ENCODE peak calls at places on chromosomes 11 and 22, in seven cellular contexts. E is left ventricle myocardium inferior; R is activated CD8-positive, alpha-beta memory T cell treated with anti-CD3 and anti-CD28 coated beads, Interleukin-2, amount 50 U/mL, for 4 hours; L is dorsolateral prefrontal cortex; C is GM12864; N is stimulated activated CD4-positive, alpha-beta T cell treated with anti-CD3 and anti-CD28 coated beads, Interleukin-12 subunit alpha, Interleukin-12 subunit beta, amount 100 ng/mL, for 24 hours; J is choroid plexus epithelial cell. A is an unnamed sample.

GRCh38 chr22:43188829-43189545 is 2.1 kb upstream of the TTLL12 start:
- DNase-seq in C (no peak), J (no peak), L (no peak), E (no peak), N (no peak), R (no peak), A (no peak)

GRCh38 chr11:100719362-100719761 is 32.3 kb downstream of the ARHGAP42 start:
- DNase-seq in E (no peak), N (no peak), R (no peak), J (peak; percentile 71), C (no peak), L (no peak), A (no peak)

GRCh38 chr11:63553759-63554158 is 9.4 kb downstream of the PLAAT2 start:
- DNase-seq in J (peak; percentile 50), E (no peak), N (no peak), R (peak; percentile 57), C (peak; percentile 64), L (peak; percentile 8), A (no peak)

GRCh38 chr11:97574976-97575665 is 1185.3 kb downstream of the JRKL start:
- DNase-seq in L (no peak), C (no peak), R (no peak), N (no peak), J (peak; percentile 21), E (no peak), A (no peak)

GRCh38 chr11:57386178-57386945 is 4.1 kb downstream of the PRG2 start:
- DNase-seq in R (no peak), N (no peak), J (peak; percentile 24), E (no peak), L (no peak), C (no peak), A (no peak)

GRCh38 chr22:22870577-22871398 is 16.8 kb upstream of the IGLL5 start:
- DNase-seq in N (no peak), E (no peak), L (no peak), J (peak; percentile 23), C (no peak), R (no peak), A (no peak)

GRCh38 chr22:19117111-19117512 is 5.1 kb downstream of the DGCR2 start:
- DNase-seq in J (no peak), R (no peak), E (no peak), L (no peak), C (no peak), N (no peak), A (no peak)

GRCh38 chr11:34274712-34275398 is 83.0 kb downstream of the ABTB2 start:
- DNase-seq in N (no peak), R (no peak), L (peak; percentile 60), J (peak; percentile 86), C (no peak), E (peak; percentile 83), A (no peak)

GRCh38 chr11:70333206-70333605 is 62.7 kb downstream of the PPFIA1 start:
- DNase-seq in J (no peak), C (no peak), E (no peak), N (no peak), R (no peak), L (peak; percentile 74), A (no peak)

GRCh38 chr11:102886999-102887398 is 12.2 kb upstream of the MMP12 start:
- DNase-seq in L (no peak), E (no peak), R (no peak), N (no peak), C (no peak), J (no peak), A (no peak)

GRCh38 chr22:20403779-20404140 is 9.8 kb downstream of the ZNF74 start:
- DNase-seq in C (no peak), J (no peak), E (no peak), L (no peak), R (no peak), N (no peak), A (no peak)

GRCh38 chr11:3106736-3107524 is 49.7 kb upstream of the CARS1 start:
- DNase-seq in C (no peak), R (no peak), N (no peak), E (no peak), J (no peak), L (no peak), A (no peak)

GRCh38 chr11:65870307-65870658 is 2.3 kb downstream of the EFEMP2 start:
- DNase-seq in E (peak; percentile 12), C (no peak), R (no peak), N (no peak), J (no peak), L (no peak), A (no peak)

GRCh38 chr22:19086944-19087343 is 35.3 kb downstream of the DGCR2 start:
- DNase-seq in L (no peak), E (no peak), J (peak; percentile 64), N (no peak), R (no peak), C (no peak), A (no peak)

GRCh38 chr11:125358254-125358840 is 137.7 kb downstream of the FEZ1 start:
- DNase-seq in N (no peak), C (no peak), E (no peak), L (no peak), R (no peak), J (no peak), A (no peak)

GRCh38 chr11:35066029-35066428 is 72.9 kb upstream of the CD44 start:
- DNase-seq in E (no peak), J (no peak), L (no peak), R (no peak), N (no peak), C (no peak), A (no peak)

GRCh38 chr11:12243511-12243910 is 133.1 kb downstream of the MICAL2 start:
- DNase-seq in E (no peak), R (no peak), N (no peak), J (no peak), L (peak; percentile 67), C (no peak), A (no peak)

GRCh38 chr22:21047730-21048129 is 2.0 kb downstream of the LRRC74B start:
- DNase-seq in J (no peak), R (no peak), N (no peak), E (no peak), C (no peak), L (no peak), A (no peak)

GRCh38 chr11:14041040-14041439 is 78.5 kb downstream of the SPON1 start:
- DNase-seq in E (no peak), L (no peak), R (no peak), N (no peak), J (peak; percentile 1), C (no peak), A (no peak)

GRCh38 chr11:59669611-59670009 is 773 bp upstream of the PATL1 start:
- DNase-seq in C (no peak), R (no peak), J (peak; percentile 82), N (no peak), E (peak; percentile 42), L (peak; percentile 45), A (no peak)

GRCh38 chr11:110471315-110471714 is 41.6 kb downstream of the FDX1 start:
- DNase-seq in R (no peak), N (no peak), C (no peak), J (peak; percentile 63), E (no peak), L (no peak), A (no peak)

GRCh38 chr11:64568584-64569140 is 22.4 kb upstream of the SLC22A12 start:
- DNase-seq in N (no peak), J (no peak), R (no peak), C (no peak), E (no peak), L (no peak), A (no peak)

GRCh38 chr11:117597083-117597482 is 199.9 kb downstream of the DSCAML1 start:
- DNase-seq in E (peak; percentile 47), N (peak; percentile 29), J (peak; percentile 50), C (no peak), R (no peak), L (no peak), A (no peak)

GRCh38 chr11:117183724-117184349 is 5.3 kb downstream of the SIDT2 start:
- DNase-seq in R (no peak), C (no peak), N (no peak), J (no peak), E (no peak), L (peak; percentile 3), A (no peak)

GRCh38 chr22:49936973-49937757 is 18.7 kb downstream of the CRELD2 start:
- DNase-seq in J (no peak), E (peak; percentile 60), L (peak; percentile 83), R (no peak), C (no peak), N (no peak), A (no peak)

GRCh38 chr22:30291334-30291892 is 2.1 kb upstream of the CASTOR1 start:
- DNase-seq in J (no peak), R (no peak), E (no peak), N (no peak), L (no peak), C (no peak), A (no peak)

GRCh38 chr22:42934338-42934737 is 77.3 kb upstream of the ARFGAP3 start:
- DNase-seq in C (no peak), L (no peak), J (no peak), E (no peak), R (no peak), N (no peak), A (no peak)

GRCh38 chr22:48886604-48887393 is 940.9 kb downstream of the BRD1 start:
- DNase-seq in J (no peak), E (peak; percentile 11), L (no peak), C (no peak), R (no peak), N (no peak), A (no peak)

GRCh38 chr11:63847363-63847762 is 8.5 kb downstream of the MARK2 start:
- DNase-seq in N (no peak), J (no peak), C (no peak), R (no peak), E (no peak), L (no peak), A (no peak)

GRCh38 chr11:124108158-124108557 is 7.1 kb upstream of the VWA5A start:
- DNase-seq in C (peak; percentile 8), L (peak; percentile 21), R (no peak), J (peak; percentile 80), E (no peak), N (no peak), A (no peak)

GRCh38 chr22:43889366-43890253 is 2.2 kb downstream of the PNPLA5 start:
- DNase-seq in E (no peak), N (no peak), L (no peak), R (no peak), J (peak; percentile 55), C (no peak), A (no peak)

GRCh38 chr11:104043137-104043536 is 6.7 kb downstream of the DDI1 start:
- DNase-seq in J (peak; percentile 42), L (no peak), R (no peak), E (no peak), N (no peak), C (no peak), A (no peak)

GRCh38 chr11:101582242-101583052 is 1.4 kb downstream of the TRPC6 start:
- DNase-seq in E (peak; percentile 14), J (no peak), N (no peak), L (no peak), C (no peak), R (no peak), A (no peak)

GRCh38 chr22:41512421-41513194 is 31.7 kb downstream of the POLR3H start:
- DNase-seq in E (peak; percentile 46), R (no peak), C (no peak), N (no peak), J (peak; percentile 85), L (no peak), A (no peak)

GRCh38 chr11:81497202-81497804 is 1236.4 kb downstream of the FAM181B start:
- DNase-seq in L (no peak), E (no peak), J (peak; percentile 60), C (peak; percentile 3), R (no peak), N (no peak), A (no peak)

GRCh38 chr11:85685820-85686459 is at the start of gene CCDC89:
- DNase-seq in J (peak; percentile 98), L (peak; percentile 84), R (no peak), C (no peak), N (no peak), E (peak; percentile 77), A (no peak)

GRCh38 chr11:104891135-104891534 is 7.1 kb downstream of the CASP12 start:
- DNase-seq in R (no peak), J (peak; percentile 37), C (no peak), L (no peak), N (no peak), E (no peak), A (no peak)

A was measured in GM12878.